ENCODE peak calls at places on chromosomes 16 and 17, in six cellular contexts. D is fibroblast of mammary gland, V is T-helper 9 cell, J is HuH-7, K is NCI-H1092, X is endothelial cell. L is an unnamed sample.

GRCh38 chr17:13833921-13834320 is 232.2 kb upstream of the HS3ST3A1 start:
- DNase-seq in D (no peak), V (no peak), X (no peak), J (no peak), K (no peak), L (no peak)

GRCh38 chr16:77591347-77591746 is 131.0 kb upstream of the NUDT7 start:
- DNase-seq in X (no peak), V (no peak), K (no peak), D (no peak), J (no peak), L (no peak)

GRCh38 chr17:30336369-30337171 is 2.7 kb upstream of the TMIGD1 start:
- DNase-seq in D (peak), J (peak), X (peak), K (no peak), V (peak), L (peak)

GRCh38 chr16:69035375-69035774 is 70.1 kb upstream of the HAS3 start:
- DNase-seq in K (no peak), X (no peak), V (no peak), J (no peak), D (no peak), L (no peak)

GRCh38 chr17:40450175-40450574 is 6.9 kb downstream of the IGFBP4 start:
- DNase-seq in V (peak), J (peak), K (no peak), X (peak), D (peak), L (peak)

GRCh38 chr16:8905168-8905762 is 23.1 kb downstream of the LITAFD start:
- DNase-seq in K (no peak), D (peak), X (no peak), J (peak), V (no peak), L (peak)

GRCh38 chr17:44221072-44221861 is 1.8 kb upstream of the UBTF start:
- DNase-seq in J (peak), X (peak), K (peak), D (peak), V (peak), L (peak)

GRCh38 chr16:29898786-29899515 is 399 bp downstream of the SEZ6L2 start:
- DNase-seq in X (peak), K (peak), J (peak), V (no peak), D (no peak), L (no peak)

GRCh38 chr16:89712476-89712805 is 8.3 kb downstream of the VPS9D1 start:
- DNase-seq in K (no peak), J (no peak), D (no peak), X (no peak), V (no peak), L (peak)

GRCh38 chr17:40319651-40320550 is 10.9 kb downstream of the RARA start:
- DNase-seq in X (no peak), K (no peak), J (no peak), V (peak), D (peak), L (no peak)

GRCh38 chr17:39751016-39751543 is 13.3 kb downstream of the GRB7 start:
- DNase-seq in K (no peak), D (no peak), J (no peak), X (no peak), V (no peak), L (no peak)

L was measured in K562.